ENCODE peak calls at places on chromosomes 16 and 17, in five cellular contexts. Y is heart right ventricle, F is GM13977, S is HFF-Myc, R is ovary. X is an unnamed sample.

GRCh38 chr16:55250641-55251550 is 73.1 kb upstream of the IRX6 start:
- DNase-seq in R (no peak), Y (no peak), S (peak), F (no peak), X (peak)

GRCh38 chr16:17370233-17371013 is 100.3 kb downstream of the XYLT1 start:
- DNase-seq in R (no peak), Y (no peak), S (no peak), F (no peak), X (no peak)

GRCh38 chr17:49213803-49214202 is 3.3 kb downstream of the ABI3 start:
- DNase-seq in R (no peak), Y (no peak), F (no peak), S (no peak), X (no peak)

GRCh38 chr17:82985973-82986372 is 93.4 kb upstream of the METRNL start:
- DNase-seq in Y (no peak), F (no peak), S (peak), R (no peak), X (peak)

GRCh38 chr16:17177242-17177967 is 293.4 kb downstream of the XYLT1 start:
- DNase-seq in R (no peak), Y (no peak), F (no peak), S (no peak), X (no peak)

GRCh38 chr16:13402601-13403000 is 501.2 kb downstream of the SHISA9 start:
- DNase-seq in S (no peak), Y (no peak), F (no peak), R (no peak), X (no peak)

GRCh38 chr17:81976332-81977210 is 858 bp upstream of the ASPSCR1 start:
- DNase-seq in S (no peak), Y (peak), F (no peak), R (no peak), X (peak)

GRCh38 chr17:65956814-65957213 is 235.1 kb downstream of the CEP112 start:
- DNase-seq in Y (no peak), F (no peak), R (no peak), S (no peak), X (no peak)

GRCh38 chr17:49031965-49032928 is 35.1 kb downstream of the IGF2BP1 start:
- DNase-seq in R (no peak), F (peak), S (peak), Y (peak), X (peak)

GRCh38 chr17:607341-608060 is 107.1 kb downstream of the VPS53 start:
- DNase-seq in F (no peak), Y (no peak), S (no peak), R (no peak), X (no peak)

GRCh38 chr17:49596613-49597244 is 21.1 kb downstream of the NXPH3 start:
- DNase-seq in S (no peak), Y (no peak), R (no peak), F (no peak), X (no peak)

GRCh38 chr16:3618782-3619166 is 7.4 kb upstream of the SLX4 start:
- DNase-seq in R (no peak), F (no peak), S (no peak), Y (no peak), X (no peak)

GRCh38 chr16:82152641-82153094 is 17.4 kb downstream of the MPHOSPH6 start:
- DNase-seq in S (peak), F (no peak), Y (no peak), R (no peak), X (no peak)

GRCh38 chr17:82330322-82331239 is 3.0 kb downstream of the SECTM1 start:
- DNase-seq in S (peak), F (no peak), R (peak), Y (no peak), X (no peak)

GRCh38 chr17:81494984-81495383 is 17.6 kb downstream of the ACTG1 start:
- DNase-seq in R (no peak), S (no peak), Y (no peak), F (no peak), X (no peak)

GRCh38 chr16:1333149-1333812 is at the start of gene BAIAP3:
- DNase-seq in Y (no peak), R (no peak), S (no peak), F (peak), X (no peak)

GRCh38 chr17:36610472-36610871 is 9.1 kb downstream of the MRM1 start:
- DNase-seq in Y (no peak), R (no peak), S (no peak), F (no peak), X (no peak)

GRCh38 chr16:88519240-88519639 is 51.0 kb upstream of the ZC3H18 start:
- DNase-seq in R (no peak), S (no peak), F (no peak), Y (no peak), X (no peak)

GRCh38 chr17:48494335-48494734 is 36.5 kb downstream of the HOXB1 start:
- DNase-seq in F (no peak), R (no peak), Y (no peak), S (no peak), X (no peak)

GRCh38 chr17:48542956-48543853 is 1.7 kb downstream of the HOXB2 start:
- DNase-seq in R (no peak), F (peak), Y (peak), S (no peak), X (no peak)

GRCh38 chr17:79907217-79907715 is 68.0 kb upstream of the CBX4 start:
- DNase-seq in R (no peak), Y (no peak), S (no peak), F (no peak), X (no peak)

GRCh38 chr17:79904865-79905264 is 65.6 kb upstream of the CBX4 start:
- DNase-seq in R (no peak), S (no peak), F (no peak), Y (no peak), X (no peak)

GRCh38 chr17:79907855-79908254 is 68.6 kb upstream of the CBX4 start:
- DNase-seq in Y (no peak), S (no peak), R (no peak), F (no peak), X (peak)

GRCh38 chr17:79909121-79909520 is 69.9 kb upstream of the CBX4 start:
- DNase-seq in R (no peak), F (no peak), Y (no peak), S (no peak), X (no peak)

DNA sequence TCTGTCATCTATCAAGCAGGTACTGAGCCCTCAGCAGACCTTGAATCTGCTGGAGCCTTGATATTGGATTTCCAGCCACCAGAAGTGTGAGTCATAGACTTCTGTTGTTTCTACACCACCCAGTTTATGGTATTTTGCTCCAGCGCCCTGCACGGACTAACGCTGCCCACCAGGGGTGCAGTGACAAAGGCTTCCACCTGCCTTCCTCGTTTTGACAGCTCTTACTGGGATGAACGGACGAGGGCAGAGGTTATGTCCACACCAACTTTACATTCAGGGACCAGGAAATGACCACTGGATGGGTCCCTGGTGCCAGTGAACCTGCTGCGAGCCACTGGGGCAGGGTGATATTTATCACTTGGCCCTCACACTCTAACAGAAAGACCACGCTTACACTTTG is 66.6 kb upstream of the CBX4 start:
- DNase-seq in S (no peak), F (no peak), Y (no peak), R (no peak), X (no peak)
- TF ChIP-seq CTCF in S (peak), F (no peak), Y (no peak), R (no peak), X (no peak)

GRCh38 chr17:63434951-63435571 is 11.0 kb downstream of the CYB561 start:
- DNase-seq in F (no peak), Y (peak), R (no peak), S (no peak), X (peak)
- TF ChIP-seq CTCF in F (peak), Y (peak), R (no peak), S (peak), X (no peak)

GRCh38 chr17:76793775-76794174 is 55.9 kb downstream of the MFSD11 start:
- DNase-seq in S (no peak), R (no peak), Y (no peak), F (peak), X (no peak)
- TF ChIP-seq CTCF in S (peak), R (no peak), Y (no peak), F (peak), X (no peak)

DNA sequence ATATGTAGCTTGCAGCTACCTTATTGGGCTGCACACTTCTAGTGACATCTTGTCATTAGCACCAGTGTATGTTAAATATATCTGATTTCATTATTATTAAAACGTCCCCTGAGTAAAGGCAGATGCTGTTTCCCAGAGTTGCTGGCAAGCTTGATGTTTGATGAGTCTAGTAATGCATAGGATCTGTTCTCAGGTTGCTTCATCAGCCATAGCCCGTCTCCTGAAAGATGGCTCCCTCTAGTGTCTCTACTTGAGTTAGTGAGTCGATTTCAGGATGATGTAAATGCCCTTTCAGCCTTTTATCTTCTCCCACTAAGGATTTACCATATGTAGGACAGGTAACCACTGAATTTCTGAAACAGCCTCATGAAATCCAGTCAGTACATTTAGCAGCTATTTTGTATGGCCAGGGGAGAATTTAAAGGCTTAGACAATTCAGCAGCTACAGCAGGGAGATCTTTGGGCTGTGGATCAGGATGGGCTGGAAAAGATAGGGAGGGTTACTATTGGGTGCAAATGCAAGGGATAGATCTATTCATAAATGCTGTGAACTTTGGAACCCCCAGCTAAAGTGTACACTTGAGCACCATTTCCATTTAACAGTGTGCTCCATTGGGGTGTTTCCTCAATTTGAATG is 376.3 kb downstream of the CNTNAP4 start:
- DNase-seq in F (peak), Y (no peak), S (peak), R (no peak), X (no peak)
- TF ChIP-seq CTCF in F (peak), Y (peak), S (peak), R (no peak), X (no peak)

GRCh38 chr17:18140648-18141047 is 32.1 kb downstream of the MYO15A start:
- DNase-seq in S (no peak), R (no peak), F (no peak), Y (no peak), X (no peak)

GRCh38 chr17:18139092-18139491 is 30.5 kb downstream of the MYO15A start:
- DNase-seq in F (no peak), S (no peak), R (no peak), Y (no peak), X (no peak)

GRCh38 chr17:18139498-18139897 is 30.9 kb downstream of the MYO15A start:
- DNase-seq in R (no peak), F (no peak), S (no peak), Y (no peak), X (no peak)

GRCh38 chr17:18141210-18141803 is 32.8 kb downstream of the MYO15A start:
- DNase-seq in F (peak), R (no peak), Y (peak), S (peak), X (no peak)

GRCh38 chr17:18139949-18140348 is 31.4 kb downstream of the MYO15A start:
- DNase-seq in Y (no peak), R (no peak), F (no peak), S (no peak), X (no peak)
- TF ChIP-seq CTCF in Y (peak), R (no peak), F (peak), S (peak), X (no peak)

GRCh38 chr17:62986549-62986948 is 20.5 kb downstream of the TANC2 start:
- DNase-seq in Y (no peak), F (no peak), R (no peak), S (no peak), X (no peak)

GRCh38 chr17:62981933-62982332 is 15.9 kb downstream of the TANC2 start:
- DNase-seq in R (no peak), S (no peak), F (no peak), Y (no peak), X (no peak)

GRCh38 chr17:62984801-62985200 is 18.8 kb downstream of the TANC2 start:
- DNase-seq in Y (no peak), S (no peak), F (no peak), R (no peak), X (no peak)

DNA sequence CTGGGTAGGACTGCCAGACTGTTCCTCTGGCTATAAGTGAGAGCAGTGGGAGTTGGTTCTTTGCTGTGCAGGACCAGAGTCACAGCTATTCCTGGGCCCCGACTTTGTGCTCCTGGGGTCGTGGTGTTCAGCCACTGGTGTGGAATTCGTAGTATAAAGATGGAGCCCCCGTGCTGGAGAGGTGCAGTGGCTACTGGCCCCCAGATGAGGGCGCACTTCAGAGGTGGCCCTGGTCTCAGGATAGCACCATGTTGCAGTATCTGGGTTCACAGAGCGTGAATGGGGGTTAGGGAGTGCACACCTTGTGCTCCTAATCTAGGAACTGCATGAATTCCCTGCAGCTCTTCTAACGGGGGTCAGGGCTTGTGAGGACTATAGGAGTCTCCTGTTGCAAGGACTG is 21.1 kb downstream of the TANC2 start:
- DNase-seq in F (no peak), R (no peak), Y (no peak), S (no peak), X (no peak)
- TF ChIP-seq CTCF in F (no peak), R (no peak), Y (peak), S (peak), X (no peak)

GRCh38 chr17:11997972-11998233 is 628 bp upstream of the ZNF18 start:
- DNase-seq in R (no peak), S (no peak), F (no peak), Y (no peak), X (no peak)

GRCh38 chr17:11999715-12000114 is 2.4 kb upstream of the ZNF18 start:
- DNase-seq in S (no peak), F (no peak), R (no peak), Y (no peak), X (no peak)

GRCh38 chr17:11996722-11997146 is 541 bp downstream of the ZNF18 start:
- DNase-seq in R (no peak), F (peak), S (peak), Y (peak), X (no peak)

GRCh38 chr17:11991461-11991860 is 5.8 kb downstream of the ZNF18 start:
- DNase-seq in R (no peak), S (no peak), F (no peak), Y (no peak), X (no peak)

GRCh38 chr17:11997147-11997971 is at the start of gene ZNF18:
- DNase-seq in F (peak), R (peak), S (peak), Y (peak), X (peak)
- TF ChIP-seq CTCF in F (no peak), R (peak), S (no peak), Y (no peak), X (no peak)

GRCh38 chr17:58196610-58197009 is 4.1 kb downstream of the EPX start:
- DNase-seq in S (no peak), F (no peak), Y (no peak), R (no peak), X (no peak)

GRCh38 chr17:58195518-58196123 is 3.1 kb downstream of the EPX start:
- DNase-seq in S (no peak), F (no peak), Y (no peak), R (no peak), X (no peak)

GRCh38 chr17:58192612-58193011 is at the start of gene EPX:
- DNase-seq in F (no peak), S (no peak), R (no peak), Y (no peak), X (no peak)

GRCh38 chr17:58191259-58191896 is 1.1 kb upstream of the EPX start:
- DNase-seq in R (no peak), F (no peak), S (no peak), Y (no peak), X (no peak)

GRCh38 chr17:58193641-58194259 is 1.2 kb downstream of the EPX start:
- DNase-seq in R (no peak), F (no peak), S (no peak), Y (no peak), X (no peak)
- TF ChIP-seq CTCF in R (no peak), F (no peak), S (peak), Y (no peak), X (no peak)

DNA sequence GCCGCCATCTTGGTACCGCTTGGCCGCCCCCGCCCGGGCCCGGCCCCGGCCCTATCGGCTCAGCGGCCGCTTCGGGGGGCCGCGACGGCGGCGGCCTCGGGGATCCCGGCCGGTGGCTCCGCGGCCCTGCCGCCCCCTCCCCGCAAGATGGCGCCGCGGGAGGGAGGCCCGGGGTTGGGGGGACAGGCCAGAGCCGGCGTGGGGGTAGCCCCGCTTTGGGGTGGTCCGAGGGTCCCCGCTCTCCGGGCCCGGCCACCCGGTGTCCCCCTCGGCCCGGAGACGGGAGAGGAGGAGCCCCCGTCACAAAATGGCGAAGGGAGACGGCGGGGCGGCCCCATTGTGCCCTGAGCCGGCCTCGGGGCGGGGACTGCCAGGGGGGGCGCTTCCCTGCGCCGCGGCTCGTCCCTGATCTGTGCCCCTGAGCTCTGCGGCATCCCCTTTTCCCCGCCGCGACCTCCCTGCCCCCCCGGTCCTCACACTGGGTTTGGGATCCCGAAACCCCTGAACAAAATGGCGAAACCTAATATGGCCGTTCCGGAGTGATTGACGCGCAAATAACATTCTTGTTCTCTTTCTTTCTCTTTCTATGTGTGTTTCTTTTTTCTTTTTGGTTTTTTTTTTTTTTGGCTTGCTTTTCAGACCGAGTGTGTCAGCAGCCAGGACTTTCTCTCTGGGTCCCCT is 978 bp downstream of the HAPSTR1 start:
- DNase-seq in Y (peak), F (peak), R (peak), S (no peak), X (peak)
- TF ChIP-seq CTCF in Y (peak), F (peak), R (no peak), S (no peak), X (no peak)

X was measured in lung.